ENCODE peak calls at places on chromosome 2, in nine cellular contexts. M is K562, E is right lobe of liver, D is breast epithelium, G is sigmoid colon, K is heart left ventricle, H is endothelial cell of umbilical vein, U is A549, S is spleen. T is an unnamed sample. For H3K4me1, the result is how much of the 10 kb centered on the place peaks cover.

GRCh38 chr2:240954436-240955305 is 43.7 kb upstream of the SNED1 start:
- DNase-seq in G (peak), S (peak), M (no peak), E (no peak), H (no peak), K (no peak), U (no peak), D (peak), T (no peak)

GRCh38 chr2:138752231-138752956 is 27.8 kb downstream of the NXPH2 start:
- DNase-seq in U (no peak), D (peak), G (no peak), K (no peak), M (no peak), S (no peak), H (no peak), E (no peak), T (no peak)

GRCh38 chr2:59583173-59583765 is 970.2 kb downstream of the BCL11A start:
- DNase-seq in E (no peak), H (no peak), S (no peak), U (no peak), D (no peak), G (no peak), M (no peak), K (no peak), T (no peak)

GRCh38 chr2:240428245-240428644 is 7.2 kb upstream of the GPC1 start:
- DNase-seq in G (no peak), M (no peak), D (no peak), S (no peak), H (no peak), E (no peak), K (no peak), U (no peak), T (peak)

GRCh38 chr2:234240917-234241316 is 190.4 kb downstream of the SPP2 start:
- DNase-seq in E (no peak), D (no peak), H (peak), G (no peak), U (no peak), S (no peak), K (no peak), M (no peak), T (no peak)

GRCh38 chr2:127103243-127104165 is 3.5 kb downstream of the BIN1 start:
- DNase-seq in K (no peak), U (no peak), S (peak), H (no peak), G (peak), M (no peak), E (no peak), D (no peak), T (peak)

GRCh38 chr2:113200236-113200635 is 26.5 kb downstream of the PSD4 start:
- DNase-seq in H (no peak), E (no peak), U (peak), D (no peak), K (no peak), G (no peak), S (peak), M (no peak), T (no peak)

GRCh38 chr2:133811409-133812125 is 243.3 kb upstream of the NCKAP5 start:
- DNase-seq in E (no peak), K (no peak), S (no peak), G (no peak), M (no peak), H (no peak), U (no peak), D (no peak), T (no peak)

GRCh38 chr2:55156326-55156725 is 75.8 kb downstream of the CLHC1 start:
- DNase-seq in E (no peak), K (no peak), U (no peak), H (no peak), G (no peak), S (no peak), M (no peak), D (no peak), T (no peak)

GRCh38 chr2:195160959-195161358 is 496.1 kb upstream of the SLC39A10 start:
- DNase-seq in E (no peak), K (no peak), H (no peak), U (no peak), S (no peak), D (no peak), G (no peak), M (no peak), T (no peak)

GRCh38 chr2:176569574-176569973 is 300.3 kb downstream of the MTX2 start:
- DNase-seq in E (no peak), K (no peak), M (no peak), H (no peak), D (no peak), S (no peak), U (no peak), G (no peak), T (no peak)

GRCh38 chr2:205372141-205372540 is 310.2 kb upstream of the NRP2 start:
- DNase-seq in K (no peak), H (no peak), U (no peak), E (no peak), M (no peak), D (no peak), G (no peak), S (no peak), T (no peak)

GRCh38 chr2:69202323-69202722 is 184.7 kb downstream of the GFPT1 start:
- DNase-seq in G (no peak), U (no peak), M (no peak), S (no peak), D (no peak), H (no peak), K (no peak), E (no peak), T (no peak)

GRCh38 chr2:118593257-118593656 is 254.2 kb downstream of the EN1 start:
- DNase-seq in G (no peak), S (no peak), U (no peak), M (no peak), D (no peak), H (no peak), K (no peak), E (no peak), T (no peak)

GRCh38 chr2:46615555-46616487 is 136.5 kb downstream of the TMEM247 start:
- DNase-seq in M (no peak), D (no peak), H (peak), G (no peak), S (peak), U (peak), K (no peak), E (no peak), T (no peak)

GRCh38 chr2:8677646-8678592 is 3.9 kb upstream of the ID2 start:
- DNase-seq in H (peak), K (peak), M (peak), G (peak), U (peak), D (peak), E (peak), S (peak), T (peak)

DNA sequence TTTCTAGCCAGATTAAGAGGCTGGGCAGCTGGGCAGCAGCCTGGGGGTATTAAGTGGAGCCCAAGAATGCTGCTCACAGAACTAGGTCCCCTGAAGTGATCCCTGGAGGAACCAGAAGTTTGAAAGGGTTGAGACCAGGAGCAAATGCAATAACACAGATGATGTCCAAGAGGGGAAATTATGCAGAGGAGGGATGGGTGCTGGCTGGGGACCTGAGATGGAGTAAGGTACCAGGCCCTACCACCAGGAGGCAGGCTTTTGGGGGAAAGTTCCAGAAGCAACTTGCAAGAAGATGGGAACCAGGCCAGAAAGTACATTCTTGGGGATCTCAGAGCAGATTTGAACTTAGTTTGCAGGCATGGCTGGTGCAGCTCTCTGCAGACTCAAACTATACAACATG is 175.1 kb downstream of the NCK2 start:
- DNase-seq in E (no peak), S (no peak), G (no peak), M (peak), U (peak), D (no peak), H (peak), K (no peak), T (no peak)
- TF ChIP-seq CTCF in E (peak), S (no peak), G (no peak), M (peak), U (peak), D (no peak), H (peak), K (peak), T (no peak)

GRCh38 chr2:12493031-12493513 is 223.7 kb upstream of the TRIB2 start:
- DNase-seq in K (peak), S (no peak), M (peak), H (peak), D (no peak), U (no peak), E (no peak), G (no peak), T (peak)
- TF ChIP-seq POLR2A in K (peak), S (no peak), M (peak), H (no peak), D (no peak), U (no peak), E (no peak), G (no peak), T (no peak)

GRCh38 chr2:140744379-140744778 is 1386.4 kb downstream of the LRP1B start:
- DNase-seq in K (no peak), E (no peak), M (no peak), D (no peak), G (no peak), U (no peak), H (no peak), S (no peak), T (no peak)
- H3K4me1 ChIP-seq in K (under half), E (under half), M (under half), D (under half), G (under half), U (under half), H (under half), S (under half), T (under half)

DNA sequence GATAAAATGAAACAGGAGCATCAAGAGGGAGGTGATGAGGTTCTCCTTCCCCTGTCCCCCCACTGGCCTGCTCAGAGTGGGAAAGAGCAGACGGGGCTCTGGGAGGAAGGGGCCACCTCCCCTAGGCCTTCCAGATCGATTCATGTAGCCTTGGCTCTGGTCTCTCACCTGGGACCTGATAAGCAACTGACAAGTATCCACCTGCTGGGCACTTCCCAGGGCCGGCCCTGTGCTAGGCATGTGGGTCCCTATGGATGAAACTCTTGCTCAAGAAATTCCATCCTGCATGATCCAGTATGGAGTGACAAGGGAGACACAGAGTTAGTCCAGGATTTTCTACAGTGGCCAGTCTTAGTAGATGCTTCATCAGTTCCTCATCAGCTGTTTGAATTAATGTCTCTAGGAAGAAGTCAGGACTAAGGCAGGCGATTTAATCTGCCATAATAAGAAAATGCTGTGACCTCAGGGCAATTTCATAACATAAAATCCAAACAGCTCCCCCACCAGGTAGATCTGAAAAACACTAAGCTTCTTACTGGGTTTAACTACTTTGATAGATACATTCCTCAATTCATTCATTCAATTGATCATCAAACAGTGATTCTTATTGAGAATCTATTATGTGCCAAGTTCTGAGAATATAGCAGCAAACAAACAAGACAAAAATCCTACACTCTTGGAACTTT is 44.7 kb upstream of the ZFP36L2 start:
- DNase-seq in G (no peak), U (no peak), K (no peak), D (no peak), H (no peak), M (peak), S (no peak), E (no peak), T (no peak)
- TF ChIP-seq CTCF in G (no peak), U (peak), K (no peak), D (no peak), H (no peak), M (peak), S (no peak), E (no peak), T (no peak)

DNA sequence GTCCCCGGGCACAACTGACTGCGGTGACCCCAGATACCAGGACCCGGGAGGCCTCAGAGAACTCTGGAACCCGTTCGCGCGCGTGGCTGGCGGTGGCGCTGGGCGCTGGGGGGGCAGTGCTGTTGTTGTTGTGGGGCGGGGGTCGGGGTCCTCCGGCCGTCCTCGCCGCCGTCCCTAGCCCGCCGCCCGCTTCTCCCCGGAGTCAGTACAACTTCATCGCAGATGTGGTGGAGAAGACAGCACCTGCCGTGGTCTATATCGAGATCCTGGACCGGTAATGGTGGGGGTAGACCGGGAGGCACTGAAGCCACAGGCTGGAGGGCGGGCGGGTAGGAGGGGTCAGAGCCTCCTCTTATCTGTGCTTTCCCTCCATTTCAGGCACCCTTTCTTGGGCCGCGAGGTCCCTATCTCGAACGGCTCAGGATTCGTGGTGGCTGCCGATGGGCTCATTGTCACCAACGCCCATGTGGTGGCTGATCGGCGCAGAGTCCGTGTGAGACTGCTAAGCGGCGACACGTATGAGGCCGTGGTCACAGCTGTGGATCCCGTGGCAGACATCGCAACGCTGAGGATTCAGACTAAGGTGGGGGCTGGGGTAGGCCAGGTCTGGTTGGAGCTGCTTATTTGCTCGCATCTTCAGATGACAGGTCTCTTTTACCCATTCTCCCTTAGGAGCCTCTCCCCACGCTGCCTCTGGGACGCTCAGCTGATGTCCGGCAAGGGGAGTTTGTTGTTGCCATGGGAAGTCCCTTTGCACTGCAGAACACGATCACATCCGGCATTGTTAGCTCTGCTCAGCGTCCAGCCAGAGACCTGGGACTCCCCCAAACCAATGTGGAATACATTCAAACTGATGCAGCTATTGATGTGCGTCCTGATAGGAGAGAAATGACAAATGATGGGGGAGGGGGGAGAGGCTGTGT is 767 bp downstream of the HTRA2 start:
- DNase-seq in D (no peak), U (no peak), E (peak), G (no peak), H (peak), K (peak), S (peak), M (peak), T (peak)
- TF ChIP-seq POLR2A in D (no peak), U (no peak), E (no peak), G (no peak), H (no peak), K (no peak), S (peak), M (peak), T (peak)

T was measured in adrenal gland.